ENCODE peak calls at places on chromosomes 7 and 10, in ten cellular contexts. Q, T, D, O, R, V, L, A, X and M are unnamed samples.
A peak's percentile ranks its signal among the peaks of the same experiment; 100 is the strongest.

GRCh38 chr10:109934958-109935793 is 11.9 kb upstream of the XPNPEP1 start:
- DNase-seq in Q (no peak), T (peak; percentile 15), D (no peak), O (no peak), R (no peak), V (no peak), L (no peak), A (no peak), X (no peak), M (no peak)

GRCh38 chr7:87875151-87876039 is 765 bp downstream of the SLC25A40 start:
- DNase-seq in Q (peak; percentile 36), T (peak; percentile 86), D (no peak), O (peak; percentile 41), R (no peak), V (no peak), L (no peak), A (peak; percentile 18), X (no peak), M (peak; percentile 63)

GRCh38 chr7:1907751-1908365 is 237.8 kb downstream of the ELFN1 start:
- DNase-seq in Q (no peak), T (no peak), D (no peak), O (no peak), R (no peak), V (no peak), L (no peak), A (no peak), X (peak; percentile 65), M (no peak)

GRCh38 chr7:151689196-151689971 is 169.7 kb upstream of the RHEB start:
- DNase-seq in Q (no peak), T (no peak), D (no peak), O (no peak), R (no peak), V (no peak), L (no peak), A (no peak), X (no peak), M (no peak)

GRCh38 chr7:27774717-27775328 is 34.9 kb downstream of the TAX1BP1 start:
- DNase-seq in Q (peak; percentile 15), T (peak; percentile 9), D (no peak), O (no peak), R (no peak), V (no peak), L (no peak), A (peak; percentile 39), X (no peak), M (no peak)

GRCh38 chr7:23970193-23970592 is 260.2 kb downstream of the STK31 start:
- DNase-seq in Q (no peak), T (no peak), D (no peak), O (no peak), R (no peak), V (no peak), L (no peak), A (peak; percentile 4), X (no peak), M (no peak)

GRCh38 chr10:69232252-69232651 is 12.1 kb downstream of the HKDC1 start:
- DNase-seq in Q (no peak), T (no peak), D (no peak), O (peak; percentile 35), R (no peak), V (no peak), L (peak; percentile 75), A (no peak), X (no peak), M (no peak)

GRCh38 chr10:2970190-2970823 is 97.0 kb upstream of the PFKP start:
- DNase-seq in Q (no peak), T (no peak), D (no peak), O (no peak), R (no peak), V (no peak), L (no peak), A (no peak), X (no peak), M (no peak)

GRCh38 chr7:140881507-140882228 is 43.1 kb downstream of the BRAF start:
- DNase-seq in Q (no peak), T (no peak), D (no peak), O (no peak), R (no peak), V (peak; percentile 38), L (no peak), A (no peak), X (no peak), M (no peak)

GRCh38 chr10:60985946-60986345 is 42.0 kb upstream of the RHOBTB1 start:
- DNase-seq in Q (no peak), T (no peak), D (no peak), O (no peak), R (no peak), V (no peak), L (no peak), A (no peak), X (no peak), M (no peak)

GRCh38 chr10:6346621-6347020 is 143.9 kb downstream of the PFKFB3 start:
- DNase-seq in Q (no peak), T (no peak), D (no peak), O (no peak), R (no peak), V (no peak), L (no peak), A (no peak), X (no peak), M (no peak)

DNA sequence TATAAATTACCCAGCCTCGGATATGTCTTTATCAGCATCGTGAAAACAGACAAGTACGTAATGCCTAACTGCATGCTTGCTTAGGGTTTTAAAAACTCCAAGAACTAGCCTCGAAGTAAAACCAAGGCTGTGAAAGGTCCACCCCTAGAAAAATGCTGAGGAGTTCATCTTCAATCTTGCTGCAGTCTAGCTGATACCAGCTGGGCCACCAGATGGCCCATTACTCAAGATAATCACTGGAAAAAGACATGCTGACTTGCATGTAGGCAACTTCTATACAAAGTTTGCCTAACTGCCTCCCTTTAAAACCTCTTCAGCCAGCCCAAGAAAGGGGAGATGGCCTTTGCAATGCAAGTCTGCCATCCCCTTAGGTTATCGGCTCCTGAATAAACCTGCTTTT is 614.1 kb downstream of the GALNT17 start:
- DNase-seq in Q (no peak), T (no peak), D (no peak), O (no peak), R (no peak), V (no peak), L (no peak), A (no peak), X (no peak), M (no peak)
- TF ChIP-seq EP300 in Q (no peak), T (no peak), D (no peak), O (no peak), R (no peak), V (no peak), L (no peak), A (no peak), X (no peak), M (no peak)

GRCh38 chr10:33413093-33413442 is 78.6 kb upstream of the NRP1 start:
- DNase-seq in Q (no peak), T (no peak), D (no peak), O (no peak), R (no peak), V (no peak), L (no peak), A (no peak), X (no peak), M (no peak)
- TF ChIP-seq EP300 in Q (no peak), T (no peak), D (no peak), O (no peak), R (no peak), V (no peak), L (no peak), A (no peak), X (no peak), M (no peak)

DNA sequence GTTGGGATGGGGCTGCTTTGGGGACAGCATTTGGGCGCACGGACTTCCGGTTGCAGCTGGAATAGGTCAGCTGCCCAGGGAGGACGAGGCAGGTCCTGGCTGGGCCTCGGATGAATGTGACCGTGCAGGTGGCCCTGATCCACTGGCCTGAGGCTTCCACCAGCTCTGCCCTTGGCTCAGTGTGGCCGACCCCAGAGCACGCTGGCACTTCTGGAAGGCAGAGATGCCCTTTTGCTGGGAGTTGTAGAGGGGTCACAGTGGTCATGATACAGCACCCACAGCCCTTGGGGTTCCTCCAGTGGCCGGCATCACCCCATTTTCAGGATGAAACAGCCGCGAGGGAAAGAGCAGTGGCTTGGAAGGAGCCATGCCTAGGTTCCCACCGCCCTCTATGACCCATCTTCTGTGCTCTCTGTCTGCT is 19.0 kb downstream of the ADCY1 start:
- DNase-seq in Q (no peak), T (no peak), D (no peak), O (no peak), R (peak; percentile 17), V (no peak), L (no peak), A (no peak), X (no peak), M (no peak)
- TF ChIP-seq EP300 in Q (no peak), T (no peak), D (no peak), O (no peak), R (no peak), V (no peak), L (no peak), A (no peak), X (no peak), M (no peak)

GRCh38 chr10:44056206-44056605 is 328.7 kb downstream of the CXCL12 start:
- DNase-seq in Q (no peak), T (peak; percentile 50), D (no peak), O (no peak), R (no peak), V (no peak), L (no peak), A (no peak), X (no peak), M (no peak)

GRCh38 chr10:44051584-44052385 is 333.1 kb downstream of the CXCL12 start:
- DNase-seq in Q (no peak), T (no peak), D (peak; percentile 23), O (no peak), R (no peak), V (no peak), L (no peak), A (peak; percentile 6), X (no peak), M (no peak)

GRCh38 chr10:44054046-44054445 is 330.9 kb downstream of the CXCL12 start:
- DNase-seq in Q (no peak), T (no peak), D (no peak), O (no peak), R (no peak), V (no peak), L (no peak), A (no peak), X (no peak), M (no peak)

GRCh38 chr10:44051091-44051490 is 333.8 kb downstream of the CXCL12 start:
- DNase-seq in Q (no peak), T (no peak), D (no peak), O (no peak), R (no peak), V (no peak), L (no peak), A (no peak), X (no peak), M (no peak)

GRCh38 chr10:44053391-44053790 is 331.5 kb downstream of the CXCL12 start:
- DNase-seq in Q (no peak), T (no peak), D (no peak), O (no peak), R (no peak), V (no peak), L (no peak), A (no peak), X (no peak), M (no peak)
- TF ChIP-seq EP300 in Q (no peak), T (no peak), D (no peak), O (no peak), R (no peak), V (no peak), L (no peak), A (no peak), X (no peak), M (no peak)